ENCODE peak calls at places on chromosomes 12 and 14, in five cellular contexts. W is astrocyte of the spinal cord, L is GM12865, A is small intestine, K is Peyer's patch. Q is an unnamed sample.

GRCh38 chr12:132839558-132840235 is 11.0 kb upstream of the GOLGA3 start:
- DNase-seq in K (no peak), A (no peak), W (no peak), L (no peak), Q (no peak)

GRCh38 chr14:61761959-61762786 is at the start of gene SNAPC1:
- DNase-seq in L (peak), K (peak), A (peak), W (peak), Q (peak)

GRCh38 chr12:57031228-57031670 is 14.9 kb upstream of the TAC3 start:
- DNase-seq in L (peak), K (no peak), W (no peak), A (no peak), Q (peak)

GRCh38 chr12:68319988-68320623 is 12.1 kb downstream of the MDM1 start:
- DNase-seq in K (no peak), A (no peak), W (peak), L (no peak), Q (no peak)

GRCh38 chr14:90342327-90342726 is 10.6 kb upstream of the NRDE2 start:
- DNase-seq in L (no peak), A (no peak), W (no peak), K (no peak), Q (no peak)

GRCh38 chr14:51627313-51627712 is 24.4 kb upstream of the FRMD6 start:
- DNase-seq in A (no peak), L (peak), W (no peak), K (no peak), Q (no peak)

GRCh38 chr12:67927231-67927630 is 62.0 kb upstream of the IFNG-AS1 start:
- DNase-seq in W (no peak), K (no peak), L (no peak), A (no peak), Q (no peak)

GRCh38 chr12:14928946-14929345 is 9.4 kb downstream of the ERP27 start:
- DNase-seq in L (no peak), W (no peak), A (no peak), K (no peak), Q (peak)

GRCh38 chr12:46267618-46268348 is 1.1 kb downstream of the SLC38A1 start:
- DNase-seq in A (peak), W (peak), K (no peak), L (peak), Q (peak)

GRCh38 chr14:50335389-50335788 is 23.3 kb downstream of the DMAC2L start:
- DNase-seq in K (no peak), L (no peak), W (peak), A (no peak), Q (no peak)

GRCh38 chr12:1131811-1132224 is 140.8 kb downstream of the ERC1 start:
- DNase-seq in K (no peak), L (no peak), A (no peak), W (peak), Q (peak)

GRCh38 chr12:108732489-108732888 is 1.2 kb upstream of the CORO1C start:
- DNase-seq in K (no peak), W (no peak), L (no peak), A (no peak), Q (no peak)
- H3K4me3 ChIP-seq in K (peak), W (peak), L (peak), A (no peak), Q (peak)

GRCh38 chr12:13099910-13100609 is 3.4 kb downstream of the GSG1 start:
- DNase-seq in A (no peak), L (no peak), K (no peak), W (peak), Q (peak)
- H3K4me3 ChIP-seq in A (no peak), L (no peak), K (no peak), W (no peak), Q (no peak)

GRCh38 chr12:50222275-50222783 is 55.2 kb upstream of the CERS5 start:
- DNase-seq in A (no peak), W (peak), L (peak), K (no peak), Q (peak)
- H3K4me3 ChIP-seq in A (peak), W (peak), L (peak), K (peak), Q (peak)

DNA sequence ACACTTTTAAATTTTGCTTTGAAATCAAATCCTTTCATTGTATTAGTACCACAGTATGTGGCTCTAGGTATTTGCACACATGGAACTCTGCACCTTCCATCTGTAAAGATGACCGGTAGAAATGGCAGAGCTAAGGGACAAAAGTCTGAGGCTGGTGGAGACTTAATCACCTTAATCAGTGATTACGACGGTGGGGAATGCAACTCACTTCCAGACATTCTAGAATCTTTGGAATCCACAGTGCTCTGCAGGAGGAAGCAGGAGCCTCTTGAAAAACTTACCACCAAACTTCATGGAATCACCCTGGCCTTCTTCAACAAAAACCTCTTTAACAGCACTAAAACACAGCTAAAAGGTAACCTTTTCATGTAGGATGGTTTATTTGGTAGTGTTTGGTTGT is 3.9 kb upstream of the DACT1 start:
- DNase-seq in A (peak), L (no peak), K (no peak), W (peak), Q (no peak)
- H3K4me3 ChIP-seq in A (no peak), L (no peak), K (no peak), W (no peak), Q (no peak)

Q was measured in mammary epithelial cell.